ENCODE peak calls at places on chromosomes 3 and 15, in ten cellular contexts. One of them, this sample, is unnamed.
A peak's percentile ranks its signal among the peaks of the same experiment; 100 is the strongest.

GRCh38 chr15:100690032-100690785 is 87.8 kb downstream of the ASB7 start:
- DNase-seq in foreskin fibroblast: peak; percentile 55
- DNase-seq in ascending aorta: no peak
- DNase-seq in GM12878: no peak
- DNase-seq in AG10803: no peak
- DNase-seq in left ventricle myocardium inferior: no peak
- DNase-seq in AG04450: no peak
- DNase-seq in psoas muscle: no peak
- DNase-seq in mucosa of descending colon: no peak
- DNase-seq in type B pancreatic cell: no peak
- DNase-seq in this sample: no peak

GRCh38 chr3:119912220-119912619 is 130.3 kb downstream of the NR1I2 start:
- DNase-seq in AG10803: peak; percentile 8
- DNase-seq in AG04450: no peak
- DNase-seq in foreskin fibroblast: no peak
- DNase-seq in psoas muscle: no peak
- DNase-seq in mucosa of descending colon: no peak
- DNase-seq in GM12878: no peak
- DNase-seq in left ventricle myocardium inferior: no peak
- DNase-seq in ascending aorta: no peak
- DNase-seq in type B pancreatic cell: no peak
- DNase-seq in this sample: no peak

GRCh38 chr15:63250312-63250965 is 27.0 kb upstream of the APH1B start:
- DNase-seq in foreskin fibroblast: peak; percentile 98
- DNase-seq in left ventricle myocardium inferior: no peak
- DNase-seq in ascending aorta: no peak
- DNase-seq in AG04450: peak; percentile 85
- DNase-seq in AG10803: peak; percentile 99
- DNase-seq in mucosa of descending colon: no peak
- DNase-seq in GM12878: no peak
- DNase-seq in psoas muscle: no peak
- DNase-seq in type B pancreatic cell: no peak
- DNase-seq in this sample: no peak

GRCh38 chr3:122745365-122746021 is 48.1 kb downstream of the HSPBAP1 start:
- DNase-seq in ascending aorta: no peak
- DNase-seq in mucosa of descending colon: no peak
- DNase-seq in type B pancreatic cell: no peak
- DNase-seq in psoas muscle: no peak
- DNase-seq in AG10803: peak; percentile 59
- DNase-seq in AG04450: peak; percentile 56
- DNase-seq in foreskin fibroblast: peak; percentile 50
- DNase-seq in left ventricle myocardium inferior: no peak
- DNase-seq in GM12878: no peak
- DNase-seq in this sample: no peak

GRCh38 chr15:77497108-77497737 is 76.5 kb downstream of the HMG20A start:
- DNase-seq in ascending aorta: no peak
- DNase-seq in type B pancreatic cell: no peak
- DNase-seq in psoas muscle: peak; percentile 86
- DNase-seq in AG04450: no peak
- DNase-seq in mucosa of descending colon: no peak
- DNase-seq in foreskin fibroblast: no peak
- DNase-seq in left ventricle myocardium inferior: peak; percentile 85
- DNase-seq in AG10803: peak; percentile 85
- DNase-seq in GM12878: no peak
- DNase-seq in this sample: no peak

GRCh38 chr3:18422972-18423371 is 2.2 kb downstream of the SATB1 start:
- DNase-seq in type B pancreatic cell: no peak
- DNase-seq in psoas muscle: no peak
- DNase-seq in AG10803: no peak
- DNase-seq in left ventricle myocardium inferior: no peak
- DNase-seq in foreskin fibroblast: no peak
- DNase-seq in AG04450: no peak
- DNase-seq in ascending aorta: no peak
- DNase-seq in mucosa of descending colon: peak; percentile 22
- DNase-seq in GM12878: no peak
- DNase-seq in this sample: no peak

GRCh38 chr3:150763841-150764483 is 993 bp upstream of the SIAH2 start:
- DNase-seq in AG10803: peak; percentile 65
- DNase-seq in type B pancreatic cell: no peak
- DNase-seq in left ventricle myocardium inferior: peak; percentile 69
- DNase-seq in foreskin fibroblast: peak; percentile 70
- DNase-seq in ascending aorta: no peak
- DNase-seq in AG04450: no peak
- DNase-seq in GM12878: no peak
- DNase-seq in mucosa of descending colon: peak; percentile 83
- DNase-seq in psoas muscle: peak; percentile 80
- DNase-seq in this sample: peak; percentile 67

GRCh38 chr3:12638105-12638504 is 25.8 kb downstream of the RAF1 start:
- DNase-seq in GM12878: no peak
- DNase-seq in ascending aorta: no peak
- DNase-seq in AG10803: peak; percentile 57
- DNase-seq in psoas muscle: no peak
- DNase-seq in left ventricle myocardium inferior: no peak
- DNase-seq in mucosa of descending colon: no peak
- DNase-seq in type B pancreatic cell: no peak
- DNase-seq in AG04450: no peak
- DNase-seq in foreskin fibroblast: peak; percentile 26
- DNase-seq in this sample: no peak

GRCh38 chr15:42608767-42609488 is 33.5 kb downstream of the STARD9 start:
- DNase-seq in AG10803: no peak
- DNase-seq in psoas muscle: no peak
- DNase-seq in foreskin fibroblast: no peak
- DNase-seq in GM12878: no peak
- DNase-seq in mucosa of descending colon: no peak
- DNase-seq in AG04450: no peak
- DNase-seq in left ventricle myocardium inferior: no peak
- DNase-seq in type B pancreatic cell: no peak
- DNase-seq in ascending aorta: no peak
- DNase-seq in this sample: no peak

GRCh38 chr3:50154840-50155490 is at the start of gene SEMA3F:
- DNase-seq in psoas muscle: peak; percentile 84
- DNase-seq in type B pancreatic cell: peak; percentile 81
- DNase-seq in GM12878: no peak
- DNase-seq in ascending aorta: no peak
- DNase-seq in mucosa of descending colon: peak; percentile 76
- DNase-seq in AG04450: no peak
- DNase-seq in foreskin fibroblast: peak; percentile 62
- DNase-seq in left ventricle myocardium inferior: peak; percentile 63
- DNase-seq in AG10803: peak; percentile 56
- DNase-seq in this sample: peak; percentile 97

GRCh38 chr15:39205506-39206371 is 375.1 kb upstream of the THBS1 start:
- DNase-seq in mucosa of descending colon: no peak
- DNase-seq in foreskin fibroblast: no peak
- DNase-seq in type B pancreatic cell: no peak
- DNase-seq in AG04450: no peak
- DNase-seq in GM12878: no peak
- DNase-seq in psoas muscle: no peak
- DNase-seq in left ventricle myocardium inferior: no peak
- DNase-seq in ascending aorta: no peak
- DNase-seq in AG10803: no peak
- DNase-seq in this sample: no peak

GRCh38 chr3:156478931-156479330 is 76.0 kb downstream of the SSR3 start:
- DNase-seq in mucosa of descending colon: no peak
- DNase-seq in AG04450: no peak
- DNase-seq in foreskin fibroblast: no peak
- DNase-seq in ascending aorta: no peak
- DNase-seq in AG10803: no peak
- DNase-seq in GM12878: no peak
- DNase-seq in psoas muscle: no peak
- DNase-seq in left ventricle myocardium inferior: no peak
- DNase-seq in type B pancreatic cell: no peak
- DNase-seq in this sample: no peak

GRCh38 chr3:167976880-167977498 is 118.7 kb downstream of the GOLIM4 start:
- DNase-seq in AG04450: no peak
- DNase-seq in ascending aorta: no peak
- DNase-seq in psoas muscle: no peak
- DNase-seq in left ventricle myocardium inferior: no peak
- DNase-seq in foreskin fibroblast: no peak
- DNase-seq in type B pancreatic cell: no peak
- DNase-seq in mucosa of descending colon: no peak
- DNase-seq in AG10803: no peak
- DNase-seq in GM12878: no peak
- DNase-seq in this sample: no peak

GRCh38 chr3:123351396-123351945 is 97.4 kb downstream of the ADCY5 start:
- DNase-seq in left ventricle myocardium inferior: no peak
- DNase-seq in psoas muscle: no peak
- DNase-seq in AG10803: no peak
- DNase-seq in type B pancreatic cell: no peak
- DNase-seq in mucosa of descending colon: no peak
- DNase-seq in ascending aorta: no peak
- DNase-seq in foreskin fibroblast: no peak
- DNase-seq in AG04450: no peak
- DNase-seq in GM12878: no peak
- DNase-seq in this sample: no peak

GRCh38 chr3:13141991-13142412 is 68.8 kb upstream of the IQSEC1 start:
- DNase-seq in type B pancreatic cell: no peak
- DNase-seq in left ventricle myocardium inferior: no peak
- DNase-seq in mucosa of descending colon: peak; percentile 24
- DNase-seq in ascending aorta: no peak
- DNase-seq in GM12878: no peak
- DNase-seq in foreskin fibroblast: no peak
- DNase-seq in AG10803: peak; percentile 12
- DNase-seq in AG04450: no peak
- DNase-seq in psoas muscle: no peak
- DNase-seq in this sample: peak; percentile 37

DNA sequence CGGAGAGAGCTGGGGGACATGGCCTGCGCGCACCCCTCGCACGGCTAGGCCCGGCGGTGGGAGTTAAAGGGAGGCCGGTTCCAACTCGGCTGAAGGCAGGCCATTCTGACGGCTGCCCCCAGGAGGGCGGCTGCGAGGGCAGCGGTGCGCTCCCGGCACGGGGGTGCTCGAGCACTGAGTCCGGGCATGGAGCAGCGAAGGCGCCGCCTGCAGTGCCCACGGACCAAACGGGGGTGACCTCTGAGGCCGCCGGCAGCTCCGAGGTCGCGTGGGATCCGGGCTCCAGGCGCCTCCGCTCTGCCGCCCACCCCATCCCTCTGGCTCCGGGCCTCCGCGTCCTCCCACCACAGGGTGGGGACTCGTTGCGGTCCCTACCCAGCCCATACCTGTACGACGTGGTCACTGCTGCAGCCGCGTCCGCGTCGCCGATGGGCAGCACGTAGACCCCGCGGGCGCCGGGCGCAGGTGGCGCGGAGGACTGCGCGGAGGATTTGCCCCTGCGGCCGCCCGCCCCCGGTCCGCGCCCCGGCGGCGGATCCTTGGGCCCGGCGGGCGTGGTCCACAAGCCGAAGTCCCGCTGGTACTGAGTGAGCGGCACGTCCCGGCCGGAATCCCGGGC is 507 bp downstream of the MAP6D1 start:
- DNase-seq in GM12878: no peak
- DNase-seq in mucosa of descending colon: no peak
- DNase-seq in psoas muscle: no peak
- DNase-seq in ascending aorta: no peak
- DNase-seq in type B pancreatic cell: peak; percentile 68
- DNase-seq in AG10803: no peak
- DNase-seq in left ventricle myocardium inferior: no peak
- DNase-seq in AG04450: no peak
- DNase-seq in foreskin fibroblast: no peak
- DNase-seq in this sample: peak; percentile 63
- TF ChIP-seq CTCF in GM12878: no peak
- TF ChIP-seq CTCF in mucosa of descending colon: no peak
- TF ChIP-seq CTCF in psoas muscle: peak; percentile 8
- TF ChIP-seq CTCF in ascending aorta: no peak
- TF ChIP-seq CTCF in type B pancreatic cell: peak; percentile 27
- TF ChIP-seq CTCF in AG10803: peak; percentile 3
- TF ChIP-seq CTCF in left ventricle myocardium inferior: no peak
- TF ChIP-seq CTCF in AG04450: no peak
- TF ChIP-seq CTCF in foreskin fibroblast: no peak
- TF ChIP-seq CTCF in this sample: no peak

GRCh38 chr3:125916376-125916978 is 52.5 kb upstream of the ROPN1B start:
- DNase-seq in type B pancreatic cell: peak; percentile 96
- DNase-seq in GM12878: peak; percentile 65
- DNase-seq in AG10803: peak; percentile 94
- DNase-seq in left ventricle myocardium inferior: no peak
- DNase-seq in psoas muscle: no peak
- DNase-seq in AG04450: peak; percentile 86
- DNase-seq in foreskin fibroblast: peak; percentile 92
- DNase-seq in ascending aorta: no peak
- DNase-seq in mucosa of descending colon: no peak
- DNase-seq in this sample: peak; percentile 93
- TF ChIP-seq CTCF in type B pancreatic cell: no peak
- TF ChIP-seq CTCF in GM12878: peak; percentile 32
- TF ChIP-seq CTCF in AG10803: no peak
- TF ChIP-seq CTCF in left ventricle myocardium inferior: peak; percentile 46
- TF ChIP-seq CTCF in psoas muscle: no peak
- TF ChIP-seq CTCF in AG04450: peak; percentile 22
- TF ChIP-seq CTCF in foreskin fibroblast: peak; percentile 17
- TF ChIP-seq CTCF in ascending aorta: peak; percentile 35
- TF ChIP-seq CTCF in mucosa of descending colon: no peak
- TF ChIP-seq CTCF in this sample: peak; percentile 64

DNA sequence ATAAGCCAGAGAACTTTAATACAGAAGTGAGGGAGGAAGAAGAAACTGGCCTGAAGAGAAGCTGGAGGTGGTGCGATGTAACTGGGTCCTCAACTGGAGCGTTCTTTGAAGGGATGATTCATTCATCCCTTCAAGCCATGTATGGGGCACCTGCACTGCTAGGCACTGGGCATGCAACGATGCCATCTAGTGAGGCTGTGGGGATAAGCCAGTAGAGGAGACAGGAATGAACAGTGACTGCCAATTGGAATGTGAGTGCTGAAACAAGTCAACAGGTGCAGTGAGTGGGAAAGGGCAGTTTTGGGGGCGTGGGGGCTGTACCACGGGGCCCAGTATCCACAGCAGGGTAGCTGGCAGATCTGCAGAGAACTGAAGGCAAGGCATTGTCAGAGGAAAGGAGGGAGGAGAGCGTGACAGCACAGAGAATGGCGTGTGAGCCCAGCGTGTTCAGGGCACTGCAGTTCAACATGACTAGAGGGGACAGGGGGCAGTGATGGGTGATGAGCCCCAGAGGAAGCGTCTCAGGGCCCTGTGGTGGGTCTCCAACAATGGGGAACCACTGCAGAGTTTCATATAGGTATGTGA is 3.8 kb upstream of the KIF23 start:
- DNase-seq in AG04450: no peak
- DNase-seq in GM12878: no peak
- DNase-seq in foreskin fibroblast: peak; percentile 37
- DNase-seq in left ventricle myocardium inferior: no peak
- DNase-seq in ascending aorta: no peak
- DNase-seq in mucosa of descending colon: no peak
- DNase-seq in AG10803: peak; percentile 29
- DNase-seq in psoas muscle: no peak
- DNase-seq in type B pancreatic cell: no peak
- DNase-seq in this sample: no peak
- TF ChIP-seq CTCF in AG04450: peak; percentile 35
- TF ChIP-seq CTCF in GM12878: no peak
- TF ChIP-seq CTCF in foreskin fibroblast: peak; percentile 26
- TF ChIP-seq CTCF in left ventricle myocardium inferior: peak; percentile 34
- TF ChIP-seq CTCF in ascending aorta: peak; percentile 39
- TF ChIP-seq CTCF in mucosa of descending colon: no peak
- TF ChIP-seq CTCF in AG10803: peak; percentile 46
- TF ChIP-seq CTCF in psoas muscle: peak; percentile 24
- TF ChIP-seq CTCF in type B pancreatic cell: peak; percentile 32
- TF ChIP-seq CTCF in this sample: no peak

DNA sequence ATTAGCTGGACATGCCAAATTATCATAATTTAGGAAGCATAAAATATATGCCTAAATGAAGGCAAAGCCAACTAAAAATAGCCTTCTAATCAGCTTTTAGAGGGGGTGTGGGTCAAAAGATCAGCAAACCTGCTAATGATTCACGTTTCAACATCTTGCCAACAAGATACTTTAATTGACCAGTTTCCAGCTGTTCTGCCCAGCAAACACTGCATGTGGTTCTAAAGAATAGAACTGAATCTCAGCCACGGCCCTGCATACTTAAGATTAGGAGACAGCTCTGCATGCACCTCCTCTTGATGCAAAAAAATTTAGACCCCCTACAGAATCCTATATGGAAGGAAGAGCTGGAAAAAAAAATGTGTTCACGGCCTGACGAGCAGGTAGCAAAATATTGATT is 500.5 kb downstream of the TBL1XR1 start:
- DNase-seq in type B pancreatic cell: no peak
- DNase-seq in psoas muscle: no peak
- DNase-seq in GM12878: no peak
- DNase-seq in foreskin fibroblast: no peak
- DNase-seq in ascending aorta: no peak
- DNase-seq in left ventricle myocardium inferior: no peak
- DNase-seq in AG04450: no peak
- DNase-seq in AG10803: no peak
- DNase-seq in mucosa of descending colon: no peak
- DNase-seq in this sample: no peak
- TF ChIP-seq CTCF in type B pancreatic cell: no peak
- TF ChIP-seq CTCF in psoas muscle: no peak
- TF ChIP-seq CTCF in GM12878: no peak
- TF ChIP-seq CTCF in foreskin fibroblast: no peak
- TF ChIP-seq CTCF in ascending aorta: no peak
- TF ChIP-seq CTCF in left ventricle myocardium inferior: no peak
- TF ChIP-seq CTCF in AG04450: no peak
- TF ChIP-seq CTCF in AG10803: no peak
- TF ChIP-seq CTCF in mucosa of descending colon: no peak
- TF ChIP-seq CTCF in this sample: no peak